ENCODE peak calls at places on chromosome 15, in seven cellular contexts. One of them, this sample, is unnamed.

GRCh38 chr15:65829150-65829764 is 37.2 kb upstream of the DENND4A start:
- DNase-seq in hepatocyte: peak; percentile 58
- DNase-seq in sigmoid colon: no peak
- DNase-seq in activated naive CD4-positive, alpha-beta T cell treated with anti-CD3 and anti-CD28 coated beads, Interleukin-2, amount 10 ng/mL, durations not matched to agents 7 days and 5 days: peak; percentile 32
- DNase-seq in posterior cingulate gyrus: no peak
- DNase-seq in AG09309: no peak
- DNase-seq in putamen: no peak
- DNase-seq in this sample: no peak

GRCh38 chr15:68348064-68348463 is 70.5 kb downstream of the FEM1B start:
- DNase-seq in hepatocyte: no peak
- DNase-seq in sigmoid colon: no peak
- DNase-seq in activated naive CD4-positive, alpha-beta T cell treated with anti-CD3 and anti-CD28 coated beads, Interleukin-2, amount 10 ng/mL, durations not matched to agents 7 days and 5 days: no peak
- DNase-seq in posterior cingulate gyrus: no peak
- DNase-seq in AG09309: no peak
- DNase-seq in putamen: no peak
- DNase-seq in this sample: no peak

GRCh38 chr15:81189583-81190283 is 6.9 kb upstream of the IL16 start:
- DNase-seq in hepatocyte: peak; percentile 67
- DNase-seq in sigmoid colon: peak; percentile 89
- DNase-seq in activated naive CD4-positive, alpha-beta T cell treated with anti-CD3 and anti-CD28 coated beads, Interleukin-2, amount 10 ng/mL, durations not matched to agents 7 days and 5 days: no peak
- DNase-seq in posterior cingulate gyrus: no peak
- DNase-seq in AG09309: peak; percentile 95
- DNase-seq in putamen: no peak
- DNase-seq in this sample: no peak

GRCh38 chr15:85099195-85099803 is 117.6 kb downstream of the PDE8A start:
- DNase-seq in hepatocyte: no peak
- DNase-seq in sigmoid colon: no peak
- DNase-seq in activated naive CD4-positive, alpha-beta T cell treated with anti-CD3 and anti-CD28 coated beads, Interleukin-2, amount 10 ng/mL, durations not matched to agents 7 days and 5 days: no peak
- DNase-seq in posterior cingulate gyrus: peak; percentile 51
- DNase-seq in AG09309: no peak
- DNase-seq in putamen: peak; percentile 76
- DNase-seq in this sample: no peak

GRCh38 chr15:31304074-31304648 is 22.5 kb upstream of the KLF13 start:
- DNase-seq in hepatocyte: no peak
- DNase-seq in sigmoid colon: peak; percentile 60
- DNase-seq in activated naive CD4-positive, alpha-beta T cell treated with anti-CD3 and anti-CD28 coated beads, Interleukin-2, amount 10 ng/mL, durations not matched to agents 7 days and 5 days: no peak
- DNase-seq in posterior cingulate gyrus: no peak
- DNase-seq in AG09309: no peak
- DNase-seq in putamen: no peak
- DNase-seq in this sample: no peak

GRCh38 chr15:46703871-46704637 is 1013.3 kb upstream of the SEMA6D start:
- DNase-seq in hepatocyte: peak; percentile 11
- DNase-seq in sigmoid colon: no peak
- DNase-seq in activated naive CD4-positive, alpha-beta T cell treated with anti-CD3 and anti-CD28 coated beads, Interleukin-2, amount 10 ng/mL, durations not matched to agents 7 days and 5 days: no peak
- DNase-seq in posterior cingulate gyrus: no peak
- DNase-seq in AG09309: no peak
- DNase-seq in putamen: no peak
- DNase-seq in this sample: no peak

GRCh38 chr15:91278956-91279355 is 178.9 kb downstream of the SV2B start:
- DNase-seq in hepatocyte: no peak
- DNase-seq in sigmoid colon: no peak
- DNase-seq in activated naive CD4-positive, alpha-beta T cell treated with anti-CD3 and anti-CD28 coated beads, Interleukin-2, amount 10 ng/mL, durations not matched to agents 7 days and 5 days: no peak
- DNase-seq in posterior cingulate gyrus: no peak
- DNase-seq in AG09309: no peak
- DNase-seq in putamen: no peak
- DNase-seq in this sample: no peak

GRCh38 chr15:94526071-94526689 is 294.8 kb downstream of the MCTP2 start:
- DNase-seq in hepatocyte: no peak
- DNase-seq in sigmoid colon: no peak
- DNase-seq in activated naive CD4-positive, alpha-beta T cell treated with anti-CD3 and anti-CD28 coated beads, Interleukin-2, amount 10 ng/mL, durations not matched to agents 7 days and 5 days: no peak
- DNase-seq in posterior cingulate gyrus: no peak
- DNase-seq in AG09309: no peak
- DNase-seq in putamen: no peak
- DNase-seq in this sample: no peak

GRCh38 chr15:34708422-34708821 is 46.4 kb downstream of the GJD2 start:
- DNase-seq in hepatocyte: peak; percentile 66
- DNase-seq in sigmoid colon: no peak
- DNase-seq in activated naive CD4-positive, alpha-beta T cell treated with anti-CD3 and anti-CD28 coated beads, Interleukin-2, amount 10 ng/mL, durations not matched to agents 7 days and 5 days: no peak
- DNase-seq in posterior cingulate gyrus: no peak
- DNase-seq in AG09309: no peak
- DNase-seq in putamen: peak; percentile 26
- DNase-seq in this sample: no peak

GRCh38 chr15:29842290-29842689 is 20.0 kb upstream of the TJP1 start:
- DNase-seq in hepatocyte: no peak
- DNase-seq in sigmoid colon: no peak
- DNase-seq in activated naive CD4-positive, alpha-beta T cell treated with anti-CD3 and anti-CD28 coated beads, Interleukin-2, amount 10 ng/mL, durations not matched to agents 7 days and 5 days: no peak
- DNase-seq in posterior cingulate gyrus: no peak
- DNase-seq in AG09309: no peak
- DNase-seq in putamen: no peak
- DNase-seq in this sample: no peak

GRCh38 chr15:45157056-45157455 is 27.3 kb downstream of the DUOX1 start:
- DNase-seq in hepatocyte: no peak
- DNase-seq in sigmoid colon: no peak
- DNase-seq in activated naive CD4-positive, alpha-beta T cell treated with anti-CD3 and anti-CD28 coated beads, Interleukin-2, amount 10 ng/mL, durations not matched to agents 7 days and 5 days: no peak
- DNase-seq in posterior cingulate gyrus: no peak
- DNase-seq in AG09309: peak; percentile 73
- DNase-seq in putamen: peak; percentile 63
- DNase-seq in this sample: no peak

GRCh38 chr15:42094512-42094963 is at the start of gene PLA2G4D:
- DNase-seq in hepatocyte: no peak
- DNase-seq in sigmoid colon: no peak
- DNase-seq in activated naive CD4-positive, alpha-beta T cell treated with anti-CD3 and anti-CD28 coated beads, Interleukin-2, amount 10 ng/mL, durations not matched to agents 7 days and 5 days: no peak
- DNase-seq in posterior cingulate gyrus: no peak
- DNase-seq in AG09309: no peak
- DNase-seq in putamen: no peak
- DNase-seq in this sample: no peak

GRCh38 chr15:37125143-37125542 is 24.8 kb upstream of the MEIS2 start:
- DNase-seq in hepatocyte: no peak
- DNase-seq in sigmoid colon: peak; percentile 61
- DNase-seq in activated naive CD4-positive, alpha-beta T cell treated with anti-CD3 and anti-CD28 coated beads, Interleukin-2, amount 10 ng/mL, durations not matched to agents 7 days and 5 days: no peak
- DNase-seq in posterior cingulate gyrus: no peak
- DNase-seq in AG09309: no peak
- DNase-seq in putamen: no peak
- DNase-seq in this sample: no peak

GRCh38 chr15:93244691-93245615 is 155.9 kb upstream of the RGMA start:
- DNase-seq in hepatocyte: no peak
- DNase-seq in sigmoid colon: no peak
- DNase-seq in activated naive CD4-positive, alpha-beta T cell treated with anti-CD3 and anti-CD28 coated beads, Interleukin-2, amount 10 ng/mL, durations not matched to agents 7 days and 5 days: no peak
- DNase-seq in posterior cingulate gyrus: no peak
- DNase-seq in AG09309: no peak
- DNase-seq in putamen: no peak
- DNase-seq in this sample: no peak

GRCh38 chr15:25053000-25053815 is 98.4 kb downstream of the SNRPN start:
- DNase-seq in hepatocyte: no peak
- DNase-seq in sigmoid colon: peak; percentile 29
- DNase-seq in activated naive CD4-positive, alpha-beta T cell treated with anti-CD3 and anti-CD28 coated beads, Interleukin-2, amount 10 ng/mL, durations not matched to agents 7 days and 5 days: no peak
- DNase-seq in posterior cingulate gyrus: no peak
- DNase-seq in AG09309: no peak
- DNase-seq in putamen: no peak
- DNase-seq in this sample: no peak

GRCh38 chr15:39744334-39745103 is 38.1 kb downstream of the FSIP1 start:
- DNase-seq in hepatocyte: no peak
- DNase-seq in sigmoid colon: no peak
- DNase-seq in activated naive CD4-positive, alpha-beta T cell treated with anti-CD3 and anti-CD28 coated beads, Interleukin-2, amount 10 ng/mL, durations not matched to agents 7 days and 5 days: no peak
- DNase-seq in posterior cingulate gyrus: no peak
- DNase-seq in AG09309: no peak
- DNase-seq in putamen: no peak
- DNase-seq in this sample: no peak

GRCh38 chr15:31169558-31169957 is 68.0 kb upstream of the TRPM1 start:
- DNase-seq in hepatocyte: no peak
- DNase-seq in sigmoid colon: no peak
- DNase-seq in activated naive CD4-positive, alpha-beta T cell treated with anti-CD3 and anti-CD28 coated beads, Interleukin-2, amount 10 ng/mL, durations not matched to agents 7 days and 5 days: no peak
- DNase-seq in posterior cingulate gyrus: no peak
- DNase-seq in AG09309: no peak
- DNase-seq in putamen: no peak
- DNase-seq in this sample: no peak

GRCh38 chr15:64354683-64355558 is 1.1 kb downstream of the CSNK1G1 start:
- DNase-seq in hepatocyte: no peak
- DNase-seq in sigmoid colon: no peak
- DNase-seq in activated naive CD4-positive, alpha-beta T cell treated with anti-CD3 and anti-CD28 coated beads, Interleukin-2, amount 10 ng/mL, durations not matched to agents 7 days and 5 days: no peak
- DNase-seq in posterior cingulate gyrus: no peak
- DNase-seq in AG09309: no peak
- DNase-seq in putamen: no peak
- DNase-seq in this sample: no peak

GRCh38 chr15:33654859-33655258 is 313.4 kb upstream of the CHRM5 start:
- DNase-seq in hepatocyte: no peak
- DNase-seq in sigmoid colon: no peak
- DNase-seq in activated naive CD4-positive, alpha-beta T cell treated with anti-CD3 and anti-CD28 coated beads, Interleukin-2, amount 10 ng/mL, durations not matched to agents 7 days and 5 days: no peak
- DNase-seq in posterior cingulate gyrus: no peak
- DNase-seq in AG09309: no peak
- DNase-seq in putamen: no peak
- DNase-seq in this sample: no peak

GRCh38 chr15:72740202-72740601 is 43.4 kb downstream of the ADPGK start:
- DNase-seq in hepatocyte: no peak
- DNase-seq in sigmoid colon: no peak
- DNase-seq in activated naive CD4-positive, alpha-beta T cell treated with anti-CD3 and anti-CD28 coated beads, Interleukin-2, amount 10 ng/mL, durations not matched to agents 7 days and 5 days: no peak
- DNase-seq in posterior cingulate gyrus: no peak
- DNase-seq in AG09309: peak; percentile 18
- DNase-seq in putamen: no peak
- DNase-seq in this sample: no peak

GRCh38 chr15:51092480-51092879 is 2.2 kb downstream of the TNFAIP8L3 start:
- DNase-seq in hepatocyte: no peak
- DNase-seq in sigmoid colon: no peak
- DNase-seq in activated naive CD4-positive, alpha-beta T cell treated with anti-CD3 and anti-CD28 coated beads, Interleukin-2, amount 10 ng/mL, durations not matched to agents 7 days and 5 days: no peak
- DNase-seq in posterior cingulate gyrus: no peak
- DNase-seq in AG09309: no peak
- DNase-seq in putamen: no peak
- DNase-seq in this sample: no peak

GRCh38 chr15:82680200-82681102 is 29.2 kb downstream of the AP3B2 start:
- DNase-seq in hepatocyte: peak; percentile 93
- DNase-seq in sigmoid colon: peak; percentile 50
- DNase-seq in activated naive CD4-positive, alpha-beta T cell treated with anti-CD3 and anti-CD28 coated beads, Interleukin-2, amount 10 ng/mL, durations not matched to agents 7 days and 5 days: peak; percentile 79
- DNase-seq in posterior cingulate gyrus: no peak
- DNase-seq in AG09309: no peak
- DNase-seq in putamen: no peak
- DNase-seq in this sample: no peak